ENCODE peak calls at places on chromosomes 7 and 10, in four cellular contexts. U, X, K and I are unnamed samples.
A peak's percentile ranks its signal among the peaks of the same experiment; 100 is the strongest.

GRCh38 chr10:70126700-70127395 is 5.8 kb downstream of the AIFM2 start:
- DNase-seq in U (no peak), X (no peak), K (no peak), I (no peak)

GRCh38 chr10:70234668-70235447 is 1.6 kb upstream of the PPA1 start:
- DNase-seq in U (no peak), X (peak; percentile 84), K (no peak), I (no peak)

GRCh38 chr7:80950550-80950967 is 31.7 kb upstream of the SEMA3C start:
- DNase-seq in U (no peak), X (no peak), K (no peak), I (no peak)

GRCh38 chr10:4291995-4292394 is 507.0 kb upstream of the KLF6 start:
- DNase-seq in U (no peak), X (no peak), K (no peak), I (no peak)

GRCh38 chr10:31475514-31475913 is 156.5 kb downstream of the ZEB1 start:
- DNase-seq in U (no peak), X (no peak), K (no peak), I (no peak)

GRCh38 chr10:25080880-25081581 is 64.6 kb downstream of the THNSL1 start:
- DNase-seq in U (peak; percentile 30), X (peak; percentile 83), K (peak; percentile 83), I (peak; percentile 93)

GRCh38 chr7:24898691-24899090 is 81.3 kb downstream of the OSBPL3 start:
- DNase-seq in U (no peak), X (peak; percentile 61), K (no peak), I (no peak)

GRCh38 chr10:117609095-117609821 is 66.7 kb downstream of the EMX2 start:
- DNase-seq in U (no peak), X (peak; percentile 2), K (no peak), I (no peak)

GRCh38 chr10:124705021-124705740 is 39.0 kb downstream of the FAM53B start:
- DNase-seq in U (no peak), X (no peak), K (no peak), I (no peak)

GRCh38 chr7:116772926-116773749 is 89.2 kb upstream of the CAPZA2 start:
- DNase-seq in U (no peak), X (no peak), K (no peak), I (no peak)

GRCh38 chr7:124208642-124209041 is 175.8 kb upstream of the TMEM229A start:
- DNase-seq in U (no peak), X (no peak), K (no peak), I (no peak)

GRCh38 chr7:145152589-145152988 is 316.7 kb upstream of the TPK1 start:
- DNase-seq in U (no peak), X (no peak), K (no peak), I (no peak)
- TF ChIP-seq FOS in U (no peak), X (no peak), K (no peak), I (no peak)

GRCh38 chr7:150675714-150676113 is 9.8 kb upstream of the GIMAP2 start:
- DNase-seq in U (no peak), X (no peak), K (no peak), I (peak; percentile 43)
- TF ChIP-seq FOS in U (no peak), X (no peak), K (no peak), I (no peak)

GRCh38 chr10:98309366-98310355 is 41.7 kb upstream of the LOXL4 start:
- DNase-seq in U (no peak), X (peak; percentile 87), K (peak; percentile 69), I (peak; percentile 74)
- TF ChIP-seq FOS in U (no peak), X (no peak), K (no peak), I (no peak)

DNA sequence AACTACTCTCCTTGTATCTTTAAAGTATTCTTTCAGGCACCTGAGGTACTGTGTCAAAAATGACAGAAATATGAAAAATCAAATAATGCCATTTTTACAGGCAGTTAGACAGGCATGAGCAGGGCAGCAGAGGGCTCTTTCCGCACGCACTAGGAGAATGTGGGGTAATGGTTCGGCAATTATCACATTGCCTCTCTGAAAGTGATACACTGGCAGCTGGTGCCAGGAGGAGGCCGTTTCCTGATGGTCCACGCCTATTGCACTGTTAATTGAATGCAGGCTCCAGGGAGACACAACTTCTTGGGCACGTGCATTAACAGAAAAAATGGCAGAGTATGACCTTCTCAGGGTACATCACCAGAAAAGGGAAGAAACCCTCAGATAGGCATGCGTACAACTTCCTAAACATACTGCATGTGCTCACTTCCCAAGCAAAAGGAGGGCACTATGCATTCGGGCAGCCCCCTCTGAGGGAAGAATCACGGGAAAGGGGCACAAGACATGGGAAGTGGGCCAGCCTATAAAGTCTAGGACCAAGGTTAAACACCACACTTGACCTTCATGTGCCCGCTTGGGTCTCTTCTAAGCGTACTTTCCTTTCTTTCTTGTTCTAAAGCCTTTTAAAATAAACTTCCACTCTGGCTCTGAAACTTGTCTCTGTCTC is 161.7 kb downstream of the TNS3 start:
- DNase-seq in U (no peak), X (no peak), K (no peak), I (no peak)
- TF ChIP-seq FOS in U (no peak), X (no peak), K (no peak), I (no peak)

GRCh38 chr7:16811555-16811954 is 6.8 kb upstream of the AGR2 start:
- DNase-seq in U (no peak), X (peak; percentile 73), K (no peak), I (peak; percentile 64)
- TF ChIP-seq FOS in U (no peak), X (peak; percentile 34), K (no peak), I (peak; percentile 65)